ENCODE peak calls at places on chromosomes 11 and 22, in five cellular contexts. W is upper lobe of left lung, S is GM12892, E is H54, H is body of pancreas. B is an unnamed sample.
A peak's percentile ranks its signal among the peaks of the same experiment; 100 is the strongest.

GRCh38 chr22:28051787-28052356 is 132.8 kb upstream of the PITPNB start:
- DNase-seq in W (peak; percentile 60), S (no peak), E (no peak), H (peak; percentile 78), B (no peak)

GRCh38 chr11:114122668-114123067 is 63.2 kb downstream of the ZBTB16 start:
- DNase-seq in W (no peak), S (no peak), E (no peak), H (no peak), B (no peak)

GRCh38 chr11:17683378-17684161 is 35.8 kb upstream of the MYOD1 start:
- DNase-seq in W (no peak), S (no peak), E (peak; percentile 77), H (no peak), B (no peak)

GRCh38 chr11:35166369-35167360 is 27.7 kb downstream of the CD44 start:
- DNase-seq in W (no peak), S (no peak), E (peak; percentile 44), H (no peak), B (no peak)

GRCh38 chr22:50019316-50019715 is 6.8 kb upstream of the IL17REL start:
- DNase-seq in W (no peak), S (no peak), E (no peak), H (no peak), B (no peak)

GRCh38 chr11:111922803-111923202 is 4.1 kb downstream of the C11orf52 start:
- DNase-seq in W (peak; percentile 74), S (no peak), E (no peak), H (no peak), B (no peak)

GRCh38 chr11:72631806-72632731 is 42.2 kb downstream of the PDE2A start:
- DNase-seq in W (no peak), S (no peak), E (peak; percentile 85), H (no peak), B (no peak)

GRCh38 chr11:1263036-1263435 is 40.2 kb downstream of the MUC5B start:
- DNase-seq in W (no peak), S (no peak), E (no peak), H (no peak), B (no peak)

GRCh38 chr11:32751381-32751780 is 43.1 kb downstream of the CCDC73 start:
- DNase-seq in W (no peak), S (no peak), E (no peak), H (no peak), B (no peak)

GRCh38 chr11:66762088-66762487 is 33.1 kb upstream of the SPTBN2 start:
- DNase-seq in W (no peak), S (no peak), E (no peak), H (no peak), B (no peak)

GRCh38 chr22:34429314-34429713 is 509.0 kb upstream of the LARGE1 start:
- DNase-seq in W (no peak), S (no peak), E (no peak), H (no peak), B (no peak)

GRCh38 chr11:10878408-10879214 is 20.8 kb upstream of the ZBED5 start:
- DNase-seq in W (no peak), S (no peak), E (no peak), H (no peak), B (no peak)

GRCh38 chr11:134543144-134544044 is 131.4 kb upstream of the B3GAT1 start:
- DNase-seq in W (no peak), S (no peak), E (no peak), H (no peak), B (no peak)

GRCh38 chr22:21101877-21102638 is 56.3 kb downstream of the LRRC74B start:
- DNase-seq in W (no peak), S (no peak), E (no peak), H (no peak), B (no peak)

GRCh38 chr22:49546811-49547585 is 280.7 kb downstream of the BRD1 start:
- DNase-seq in W (no peak), S (no peak), E (no peak), H (no peak), B (no peak)

GRCh38 chr11:126426126-126426525 is 70.6 kb downstream of the ST3GAL4 start:
- DNase-seq in W (no peak), S (no peak), E (no peak), H (no peak), B (no peak)

GRCh38 chr22:27213766-27214581 is 556.6 kb downstream of the MIAT start:
- DNase-seq in W (no peak), S (no peak), E (no peak), H (peak; percentile 18), B (no peak)

GRCh38 chr11:114317738-114318137 is 21.5 kb downstream of the NNMT start:
- DNase-seq in W (peak; percentile 54), S (no peak), E (no peak), H (no peak), B (no peak)

GRCh38 chr22:35838849-35839646 is 121.4 kb downstream of the APOL5 start:
- DNase-seq in W (no peak), S (no peak), E (no peak), H (no peak), B (no peak)

GRCh38 chr11:44699497-44699896 is 27.3 kb upstream of the TSPAN18 start:
- DNase-seq in W (no peak), S (no peak), E (no peak), H (no peak), B (no peak)

GRCh38 chr11:60777572-60777971 is 7.6 kb upstream of the MS4A10 start:
- DNase-seq in W (no peak), S (no peak), E (peak; percentile 45), H (no peak), B (no peak)

GRCh38 chr11:117185739-117186430 is 7.3 kb downstream of the SIDT2 start:
- DNase-seq in W (peak; percentile 19), S (no peak), E (no peak), H (no peak), B (no peak)

GRCh38 chr22:47408409-47408808 is 646.0 kb downstream of the TBC1D22A start:
- DNase-seq in W (no peak), S (no peak), E (no peak), H (no peak), B (no peak)

GRCh38 chr11:75031771-75032549 is 43.2 kb downstream of the NEU3 start:
- DNase-seq in W (peak; percentile 53), S (peak; percentile 43), E (peak; percentile 32), H (peak; percentile 84), B (peak; percentile 32)

GRCh38 chr11:87281496-87281895 is 243.8 kb downstream of the TMEM135 start:
- DNase-seq in W (no peak), S (no peak), E (no peak), H (no peak), B (no peak)

GRCh38 chr11:87284306-87284705 is 246.6 kb downstream of the TMEM135 start:
- DNase-seq in W (no peak), S (no peak), E (no peak), H (no peak), B (no peak)

DNA sequence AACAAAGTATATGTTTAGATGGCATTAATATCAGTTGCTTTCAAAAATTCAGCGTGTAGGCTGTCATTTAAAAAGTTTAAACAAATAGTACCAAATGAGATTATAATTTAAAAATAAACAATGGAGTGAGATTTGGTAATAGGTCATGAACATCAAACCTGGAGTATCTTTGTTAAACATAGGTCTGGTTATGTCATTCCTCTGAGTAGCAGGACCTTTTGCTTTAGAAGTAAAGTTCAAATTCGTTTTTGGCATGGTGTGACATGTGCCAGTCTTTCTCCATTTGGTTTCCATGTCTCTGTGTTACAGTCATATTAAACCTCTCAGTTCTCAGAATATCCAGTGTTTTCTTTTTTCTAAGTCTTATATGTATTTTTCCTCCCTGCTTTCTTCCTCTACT is 242.4 kb downstream of the TMEM135 start:
- DNase-seq in W (no peak), S (no peak), E (no peak), H (no peak), B (no peak)
- TF ChIP-seq POLR2A in W (no peak), S (no peak), E (no peak), H (no peak), B (no peak)

DNA sequence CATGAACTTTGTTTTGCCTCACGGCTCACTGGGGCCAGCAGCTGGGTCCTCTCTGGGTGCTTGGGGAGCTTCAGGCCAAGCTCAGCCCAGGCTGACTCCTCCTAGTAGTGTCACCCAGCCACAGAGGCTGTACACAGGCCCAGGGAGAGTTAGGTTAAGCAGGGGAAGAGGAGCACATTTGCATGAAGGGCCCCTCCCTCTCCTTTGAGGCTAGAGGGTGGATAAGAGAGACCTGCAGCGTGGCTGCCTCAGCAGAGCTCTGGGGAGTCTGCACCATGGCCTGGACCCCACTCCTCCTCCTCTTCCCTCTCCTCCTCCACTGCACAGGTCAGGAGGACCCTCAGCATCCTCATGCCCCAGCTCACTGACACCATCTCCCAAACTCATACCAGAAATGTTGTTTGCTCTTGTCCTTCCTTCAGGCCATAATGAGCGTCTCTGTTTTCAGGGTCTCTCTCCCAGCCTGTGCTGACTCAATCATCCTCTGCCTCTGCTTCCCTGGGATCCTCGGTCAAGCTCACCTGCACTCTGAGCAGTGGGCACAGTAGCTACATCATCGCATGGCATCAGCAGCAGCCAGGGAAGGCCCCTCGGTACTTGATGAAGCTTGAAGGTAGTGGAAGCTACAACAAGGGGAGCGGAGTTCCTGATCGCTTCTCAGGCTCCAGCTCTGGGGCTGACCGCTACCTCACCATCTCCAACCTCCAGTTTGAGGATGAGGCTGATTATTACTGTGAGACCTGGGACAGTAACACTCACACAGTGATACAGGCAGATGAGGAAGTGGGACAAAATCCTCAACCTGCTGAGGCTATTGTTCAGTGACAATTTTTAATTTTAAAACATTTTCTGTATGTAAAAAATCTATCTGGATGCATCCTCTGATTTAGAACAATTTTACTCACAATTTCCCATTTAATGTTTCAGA is 82.4 kb upstream of the VPREB1 start:
- DNase-seq in W (no peak), S (peak; percentile 43), E (no peak), H (no peak), B (peak; percentile 46)
- TF ChIP-seq POLR2A in W (no peak), S (peak; percentile 83), E (no peak), H (no peak), B (peak; percentile 53)

DNA sequence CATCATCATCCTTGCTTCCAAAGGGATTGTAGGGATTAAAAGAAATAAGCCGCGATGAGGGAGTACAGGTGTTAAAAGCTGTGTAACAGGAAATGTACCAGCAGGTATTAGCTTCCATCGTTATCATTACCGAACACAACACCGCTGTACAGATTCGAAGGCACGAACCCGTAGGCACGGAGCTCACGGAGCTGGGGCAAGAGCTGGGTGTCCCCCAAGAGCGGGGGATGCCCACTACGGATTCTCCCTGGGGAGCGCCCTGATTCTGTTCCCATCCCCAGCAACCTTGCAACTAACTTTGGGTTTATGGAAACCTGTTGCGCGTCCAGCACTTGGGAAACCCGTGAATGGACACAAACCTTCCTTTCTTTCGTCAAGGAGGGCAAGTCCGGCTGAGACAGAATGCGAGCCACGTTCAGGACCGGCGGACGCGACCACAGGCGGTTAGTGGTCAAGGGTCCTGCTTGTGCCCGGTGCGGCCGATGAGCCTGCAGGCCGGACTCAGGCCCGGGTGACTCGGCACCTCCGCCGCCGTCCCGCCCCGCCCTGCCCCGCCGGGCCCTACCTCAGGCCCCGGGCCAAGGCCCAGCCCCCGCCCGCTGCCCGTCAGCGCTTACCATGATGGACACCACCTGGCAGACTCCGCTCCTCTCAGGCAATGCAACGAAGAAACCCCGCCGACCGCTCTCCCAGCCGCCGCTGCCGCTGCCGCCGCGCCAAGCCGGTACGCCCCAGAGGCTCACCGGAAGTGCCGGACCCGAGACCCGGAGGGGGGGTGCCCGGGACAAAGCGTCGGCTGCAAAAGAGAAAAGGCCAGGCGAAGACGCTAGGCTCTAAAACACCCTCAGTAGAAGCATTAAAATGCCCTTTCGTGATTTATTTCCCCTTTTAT is at the start of gene UFD1:
- DNase-seq in W (peak; percentile 83), S (peak; percentile 73), E (peak; percentile 58), H (peak; percentile 88), B (peak; percentile 79)
- TF ChIP-seq POLR2A in W (peak; percentile 49), S (peak; percentile 64), E (peak; percentile 35), H (peak; percentile 50), B (peak; percentile 67)

GRCh38 chr22:46070722-46071450 is 79.4 kb upstream of the PPARA start:
- DNase-seq in W (peak; percentile 65), S (peak; percentile 61), E (no peak), H (peak; percentile 68), B (no peak)
- TF ChIP-seq POLR2A in W (no peak), S (no peak), E (peak; percentile 39), H (no peak), B (no peak)